ENCODE peak calls at places on chromosome 14, in six cellular contexts. J is choroid plexus epithelial cell, L is mucosa of gallbladder, X is T follicular helper cell, Q is AG04450, T is fibroblast of villous mesenchyme. M is an unnamed sample.

GRCh38 chr14:32203928-32204357 is 874 bp upstream of the RNU6-8 start:
- DNase-seq in J (peak), L (no peak), X (no peak), Q (no peak), T (peak), M (no peak)

GRCh38 chr14:72715215-72715909 is 178.5 kb downstream of the DPF3 start:
- DNase-seq in J (no peak), L (no peak), X (no peak), Q (no peak), T (no peak), M (no peak)

GRCh38 chr14:77140937-77141591 is 527 bp downstream of the ZDHHC22 start:
- DNase-seq in J (peak), L (no peak), X (no peak), Q (no peak), T (peak), M (no peak)

GRCh38 chr14:103418508-103418818 is 33.2 kb downstream of the MARK3 start:
- DNase-seq in J (peak), L (no peak), X (no peak), Q (no peak), T (peak), M (no peak)

GRCh38 chr14:53929871-53930685 is 26.5 kb downstream of the BMP4 start:
- DNase-seq in J (no peak), L (no peak), X (peak), Q (no peak), T (peak), M (no peak)

GRCh38 chr14:73759183-73759713 is 45.1 kb upstream of the PNMA1 start:
- DNase-seq in J (peak), L (peak), X (peak), Q (no peak), T (peak), M (peak)

GRCh38 chr14:100076133-100076532 is 10.9 kb downstream of the EVL start:
- DNase-seq in J (peak), L (no peak), X (no peak), Q (no peak), T (peak), M (no peak)

GRCh38 chr14:47435331-47435965 is 240.0 kb downstream of the MDGA2 start:
- DNase-seq in J (no peak), L (no peak), X (no peak), Q (no peak), T (no peak), M (no peak)

GRCh38 chr14:67622675-67623074 is 3.0 kb downstream of the ARG2 start:
- DNase-seq in J (peak), L (peak), X (no peak), Q (no peak), T (peak), M (no peak)

GRCh38 chr14:51095854-51096823 is 1.2 kb upstream of the TRIM9 start:
- DNase-seq in J (peak), L (no peak), X (no peak), Q (no peak), T (no peak), M (no peak)

GRCh38 chr14:68405959-68406358 is 386.9 kb downstream of the ZFP36L1 start:
- DNase-seq in J (peak), L (no peak), X (no peak), Q (no peak), T (peak), M (no peak)

GRCh38 chr14:75981826-75982723 is at the start of gene TGFB3:
- DNase-seq in J (peak), L (peak), X (peak), Q (peak), T (peak), M (peak)

GRCh38 chr14:76774471-76775158 is 13.3 kb downstream of the VASH1 start:
- DNase-seq in J (no peak), L (no peak), X (no peak), Q (no peak), T (no peak), M (no peak)

GRCh38 chr14:59254146-59254910 is 65.9 kb downstream of the DAAM1 start:
- DNase-seq in J (peak), L (peak), X (no peak), Q (peak), T (peak), M (peak)

GRCh38 chr14:102684276-102684663 is 91.8 kb downstream of the RCOR1 start:
- DNase-seq in J (no peak), L (no peak), X (no peak), Q (no peak), T (no peak), M (no peak)

GRCh38 chr14:64185184-64185583 is 109.0 kb downstream of the ESR2 start:
- DNase-seq in J (no peak), L (no peak), X (no peak), Q (no peak), T (no peak), M (no peak)

GRCh38 chr14:51780006-51780692 is 80.3 kb upstream of the GNG2 start:
- DNase-seq in J (peak), L (peak), X (peak), Q (peak), T (peak), M (peak)

GRCh38 chr14:56885795-56886194 is 75.5 kb upstream of the OTX2 start:
- DNase-seq in J (no peak), L (no peak), X (no peak), Q (no peak), T (no peak), M (no peak)

GRCh38 chr14:102944448-102945330 is 22.2 kb downstream of the AMN start:
- DNase-seq in J (no peak), L (no peak), X (no peak), Q (no peak), T (no peak), M (no peak)

GRCh38 chr14:58823309-58823708 is 185.5 kb downstream of the DACT1 start:
- DNase-seq in J (no peak), L (no peak), X (no peak), Q (no peak), T (no peak), M (no peak)

GRCh38 chr14:101845896-101846295 is 84.4 kb downstream of the PPP2R5C start:
- DNase-seq in J (no peak), L (no peak), X (no peak), Q (no peak), T (no peak), M (no peak)

GRCh38 chr14:54622189-54622958 is 55.4 kb downstream of the SAMD4A start:
- DNase-seq in J (no peak), L (no peak), X (no peak), Q (no peak), T (no peak), M (no peak)

GRCh38 chr14:55297611-55298323 is 26.5 kb downstream of the FBXO34 start:
- DNase-seq in J (no peak), L (peak), X (no peak), Q (no peak), T (no peak), M (no peak)

GRCh38 chr14:32513571-32514009 is 184.5 kb downstream of the AKAP6 start:
- DNase-seq in J (peak), L (no peak), X (no peak), Q (no peak), T (peak), M (no peak)

GRCh38 chr14:52700701-52701172 is 5.4 kb upstream of the ERO1A start:
- DNase-seq in J (peak), L (no peak), X (no peak), Q (no peak), T (peak), M (no peak)

GRCh38 chr14:66383271-66383670 is 102.9 kb upstream of the CCDC196 start:
- DNase-seq in J (no peak), L (no peak), X (no peak), Q (no peak), T (no peak), M (no peak)

GRCh38 chr14:45252356-45253069 is 489 bp downstream of the MIS18BP1 start:
- DNase-seq in J (no peak), L (no peak), X (no peak), Q (no peak), T (peak), M (no peak)

GRCh38 chr14:96251656-96252155 is 4.3 kb upstream of the BDKRB1 start:
- DNase-seq in J (no peak), L (no peak), X (no peak), Q (no peak), T (no peak), M (no peak)

GRCh38 chr14:26719514-26719913 is 121.7 kb upstream of the NOVA1 start:
- DNase-seq in J (peak), L (no peak), X (no peak), Q (no peak), T (peak), M (no peak)

GRCh38 chr14:92638904-92639303 is 109.5 kb downstream of the LGMN start:
- DNase-seq in J (no peak), L (no peak), X (no peak), Q (no peak), T (no peak), M (no peak)

GRCh38 chr14:94568186-94568585 is 6.9 kb downstream of the SERPINA4 start:
- DNase-seq in J (no peak), L (no peak), X (no peak), Q (no peak), T (no peak), M (no peak)

GRCh38 chr14:63551338-63551737 is 8.2 kb upstream of the PPP2R5E start:
- DNase-seq in J (no peak), L (no peak), X (no peak), Q (no peak), T (no peak), M (no peak)